ENCODE peak calls at places on chromosomes 5 and 9, in seven cellular contexts. L is thyroid gland, U is tibial nerve, E is upper lobe of left lung, Q is stomach, T is A549, G is heart left ventricle. X is an unnamed sample.

GRCh38 chr9:20618361-20618799 is 3.9 kb downstream of the MLLT3 start:
- DNase-seq in L (no peak), U (no peak), E (peak; percentile 56), Q (peak; percentile 54), T (peak; percentile 66), G (peak; percentile 38), X (peak; percentile 56)

GRCh38 chr9:2727966-2728613 is 10.8 kb downstream of the KCNV2 start:
- DNase-seq in L (peak; percentile 41), U (no peak), E (no peak), Q (no peak), T (peak; percentile 69), G (peak; percentile 45), X (peak; percentile 39)

GRCh38 chr5:96338624-96339023 is 94.4 kb downstream of the PCSK1 start:
- DNase-seq in L (no peak), U (no peak), E (no peak), Q (peak; percentile 75), T (no peak), G (peak; percentile 21), X (peak; percentile 67)

GRCh38 chr9:107154766-107155165 is 128.3 kb upstream of the RAD23B start:
- DNase-seq in L (no peak), U (no peak), E (no peak), Q (no peak), T (no peak), G (no peak), X (no peak)

GRCh38 chr5:180689071-180689694 is 39.8 kb upstream of the FLT4 start:
- DNase-seq in L (no peak), U (no peak), E (no peak), Q (no peak), T (no peak), G (no peak), X (no peak)

GRCh38 chr9:22097712-22098111 is 88.6 kb upstream of the CDKN2B start:
- DNase-seq in L (no peak), U (no peak), E (no peak), Q (no peak), T (no peak), G (no peak), X (no peak)

GRCh38 chr5:24750356-24750755 is 105.6 kb upstream of the CDH10 start:
- DNase-seq in L (no peak), U (no peak), E (no peak), Q (no peak), T (no peak), G (no peak), X (no peak)

GRCh38 chr5:1387059-1387755 is 42.3 kb upstream of the CLPTM1L start:
- DNase-seq in L (no peak), U (no peak), E (no peak), Q (no peak), T (no peak), G (no peak), X (no peak)

GRCh38 chr9:88922091-88922490 is 69.2 kb upstream of the S1PR3 start:
- DNase-seq in L (no peak), U (no peak), E (no peak), Q (no peak), T (no peak), G (no peak), X (no peak)

GRCh38 chr9:131361202-131361833 is 32.6 kb upstream of the PRRC2B start:
- DNase-seq in L (peak; percentile 86), U (no peak), E (peak; percentile 51), Q (peak; percentile 34), T (peak; percentile 48), G (peak; percentile 41), X (peak; percentile 64)

GRCh38 chr5:172920447-172920849 is 38.8 kb upstream of the RPL26L1 start:
- DNase-seq in L (no peak), U (no peak), E (no peak), Q (no peak), T (peak; percentile 97), G (no peak), X (no peak)

GRCh38 chr9:98285446-98285845 is 30.0 kb upstream of the TBC1D2 start:
- DNase-seq in L (no peak), U (no peak), E (no peak), Q (no peak), T (no peak), G (no peak), X (no peak)

GRCh38 chr5:147887026-147887627 is 8.6 kb downstream of the SCGB3A2 start:
- DNase-seq in L (peak; percentile 4), U (no peak), E (no peak), Q (no peak), T (peak; percentile 32), G (no peak), X (peak; percentile 51)

GRCh38 chr9:16221822-16222547 is 648.5 kb downstream of the BNC2 start:
- DNase-seq in L (no peak), U (no peak), E (no peak), Q (no peak), T (no peak), G (no peak), X (no peak)

GRCh38 chr5:159051431-159052281 is 48.1 kb downstream of the EBF1 start:
- DNase-seq in L (peak; percentile 39), U (peak; percentile 23), E (peak; percentile 36), Q (peak; percentile 40), T (no peak), G (peak; percentile 71), X (no peak)

GRCh38 chr5:6719417-6719816 is 6.2 kb downstream of the TENT4A start:
- DNase-seq in L (no peak), U (no peak), E (no peak), Q (no peak), T (no peak), G (no peak), X (no peak)

GRCh38 chr5:136135536-136135935 is 2.9 kb downstream of the SMAD5 start:
- DNase-seq in L (no peak), U (no peak), E (no peak), Q (no peak), T (no peak), G (no peak), X (no peak)

GRCh38 chr9:708556-709432 is 132.7 kb upstream of the DMRT1 start:
- DNase-seq in L (peak; percentile 81), U (no peak), E (peak; percentile 44), Q (no peak), T (no peak), G (peak; percentile 53), X (no peak)

GRCh38 chr9:105510024-105510423 is 47.9 kb upstream of the FKTN start:
- DNase-seq in L (no peak), U (no peak), E (no peak), Q (no peak), T (no peak), G (no peak), X (no peak)

GRCh38 chr5:135693371-135693955 is 114.7 kb upstream of the CXCL14 start:
- DNase-seq in L (no peak), U (no peak), E (no peak), Q (no peak), T (no peak), G (no peak), X (no peak)

GRCh38 chr5:150118561-150119229 is 32.3 kb upstream of the CSF1R start:
- DNase-seq in L (no peak), U (peak; percentile 6), E (peak; percentile 9), Q (peak; percentile 21), T (no peak), G (no peak), X (no peak)

GRCh38 chr5:131288328-131288727 is 24.5 kb downstream of the CDC42SE2 start:
- DNase-seq in L (no peak), U (no peak), E (no peak), Q (no peak), T (no peak), G (no peak), X (no peak)
- H3K4me3 ChIP-seq in L (no peak overlapping the region), U (no peak overlapping the region), E (no peak overlapping the region), Q (no peak overlapping the region), T (no peak overlapping the region), G (no peak overlapping the region), X (no peak overlapping the region)

GRCh38 chr9:136091582-136092352 is 3.3 kb downstream of the NACC2 start:
- DNase-seq in L (no peak), U (no peak), E (no peak), Q (no peak), T (no peak), G (peak; percentile 18), X (no peak)
- TF ChIP-seq POLR2A in L (no peak), U (no peak), E (no peak), Q (no peak), T (no peak), G (no peak), X (no peak)

GRCh38 chr9:110220809-110221208 is 12.8 kb upstream of the C9orf152 start:
- DNase-seq in L (no peak), U (no peak), E (no peak), Q (no peak), T (no peak), G (no peak), X (no peak)

GRCh38 chr9:110214956-110215355 is 7.0 kb upstream of the C9orf152 start:
- DNase-seq in L (no peak), U (no peak), E (no peak), Q (no peak), T (no peak), G (no peak), X (no peak)

GRCh38 chr9:110214090-110214489 is 6.1 kb upstream of the C9orf152 start:
- DNase-seq in L (no peak), U (no peak), E (no peak), Q (no peak), T (no peak), G (no peak), X (no peak)

GRCh38 chr9:110214553-110214952 is 6.6 kb upstream of the C9orf152 start:
- DNase-seq in L (no peak), U (no peak), E (no peak), Q (no peak), T (no peak), G (no peak), X (no peak)

GRCh38 chr9:110217656-110218099 is 9.7 kb upstream of the C9orf152 start:
- DNase-seq in L (peak; percentile 9), U (no peak), E (no peak), Q (no peak), T (peak; percentile 63), G (no peak), X (peak; percentile 14)
- H3K4me3 ChIP-seq in L (no peak overlapping the region), U (no peak overlapping the region), E (peak overlapping the region; percentile 5), Q (no peak overlapping the region), T (no peak overlapping the region), G (no peak overlapping the region), X (no peak overlapping the region)

GRCh38 chr9:92404437-92404836 is at the start of gene OGN:
- DNase-seq in L (no peak), U (no peak), E (no peak), Q (no peak), T (no peak), G (no peak), X (no peak)

GRCh38 chr9:92405770-92406169 is 1.4 kb upstream of the OGN start:
- DNase-seq in L (no peak), U (no peak), E (no peak), Q (no peak), T (no peak), G (no peak), X (no peak)

GRCh38 chr9:92404031-92404430 is 347 bp downstream of the OGN start:
- DNase-seq in L (no peak), U (no peak), E (no peak), Q (no peak), T (no peak), G (no peak), X (no peak)

GRCh38 chr9:92407818-92408217 is 3.4 kb upstream of the OGN start:
- DNase-seq in L (no peak), U (no peak), E (no peak), Q (no peak), T (no peak), G (no peak), X (no peak)

DNA sequence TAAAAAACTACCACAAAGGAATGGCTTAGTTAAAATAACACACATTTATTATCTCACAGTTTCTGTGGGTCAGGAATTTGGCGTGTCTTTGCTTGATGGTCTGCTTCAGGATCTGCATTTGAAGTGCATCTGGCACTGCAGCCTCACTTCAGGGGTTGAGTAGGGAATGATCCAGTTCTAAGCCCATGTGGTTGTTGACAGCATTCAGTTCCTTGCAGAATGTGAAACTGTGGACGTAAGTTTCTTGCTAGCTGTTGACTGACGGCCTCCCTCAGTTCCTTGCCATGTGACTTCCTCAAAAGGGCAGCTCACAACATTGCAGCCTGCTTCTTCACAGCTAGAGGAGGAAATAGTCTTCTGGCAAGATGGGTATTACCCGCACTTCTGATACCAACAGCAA is 2.1 kb upstream of the OGN start:
- DNase-seq in L (peak; percentile 10), U (no peak), E (peak; percentile 63), Q (no peak), T (no peak), G (peak; percentile 44), X (peak; percentile 10)
- TF ChIP-seq POLR2A in L (no peak), U (no peak), E (no peak), Q (no peak), T (no peak), G (no peak), X (no peak)

X was measured in prostate gland.